ENCODE peak calls at places on chromosomes 2 and 18, in six cellular contexts. P is A549, O is K562, S is endothelial cell of umbilical vein, V is HepG2, R is GM12878. A is an unnamed sample.

GRCh38 chr18:32111706-32112105 is 20.0 kb downstream of the RNF138 start:
- DNase-seq in P (no peak), S (no peak), O (no peak), V (no peak), R (no peak), A (no peak)

GRCh38 chr2:206164261-206164862 is 4.7 kb downstream of the EEF1B2 start:
- DNase-seq in R (no peak), S (peak), V (peak), P (peak), O (no peak), A (peak)

GRCh38 chr2:21836766-21837543 is 713.2 kb downstream of the TDRD15 start:
- DNase-seq in V (no peak), R (no peak), O (no peak), S (no peak), P (no peak), A (no peak)

GRCh38 chr2:67510745-67511144 is 113.6 kb downstream of the ETAA1 start:
- DNase-seq in R (no peak), S (no peak), V (no peak), O (no peak), P (no peak), A (no peak)

GRCh38 chr18:79375441-79375840 is 20.3 kb upstream of the NFATC1 start:
- DNase-seq in S (no peak), V (no peak), P (no peak), O (no peak), R (no peak), A (no peak)

GRCh38 chr2:170369894-170370293 is 191.9 kb downstream of the MYO3B start:
- DNase-seq in R (no peak), S (peak), P (peak), V (peak), O (no peak), A (peak)

GRCh38 chr2:232537499-232537898 is 2.0 kb upstream of the CHRNG start:
- DNase-seq in O (no peak), S (no peak), V (no peak), R (no peak), P (no peak), A (no peak)

GRCh38 chr2:212912445-212913103 is 238.8 kb downstream of the IKZF2 start:
- DNase-seq in V (peak), O (no peak), P (peak), S (peak), R (no peak), A (no peak)

GRCh38 chr18:74290831-74291770 is 662 bp downstream of the CYB5A start:
- DNase-seq in R (no peak), S (no peak), P (no peak), V (peak), O (no peak), A (peak)

GRCh38 chr2:68747413-68747812 is 12.8 kb downstream of the ARHGAP25 start:
- DNase-seq in P (no peak), R (no peak), S (no peak), V (no peak), O (no peak), A (no peak)

GRCh38 chr18:39647627-39648502 is 2082.3 kb upstream of the CELF4 start:
- DNase-seq in O (no peak), R (no peak), P (peak), V (no peak), S (peak), A (no peak)

GRCh38 chr2:26299488-26300092 is 46.4 kb upstream of the SELENOI start:
- DNase-seq in O (no peak), V (peak), S (peak), P (no peak), R (peak), A (peak)

GRCh38 chr2:27041708-27042107 is 8.9 kb downstream of the TMEM214 start:
- DNase-seq in V (no peak), R (no peak), S (no peak), O (no peak), P (no peak), A (no peak)

GRCh38 chr2:227402959-227403358 is 15.2 kb upstream of the SCYGR1 start:
- DNase-seq in S (no peak), P (peak), O (no peak), R (no peak), V (no peak), A (no peak)

GRCh38 chr2:8278709-8279354 is 403.0 kb upstream of the ID2 start:
- DNase-seq in P (no peak), S (no peak), O (no peak), V (no peak), R (no peak), A (no peak)

GRCh38 chr2:2229898-2230817 is 100.9 kb downstream of the MYT1L start:
- DNase-seq in P (peak), S (no peak), V (no peak), R (no peak), O (no peak), A (peak)

GRCh38 chr18:79791141-79791972 is 6.4 kb upstream of the KCNG2 start:
- DNase-seq in R (no peak), P (peak), O (no peak), S (no peak), V (peak), A (peak)

GRCh38 chr2:168632733-168633132 is 169.7 kb upstream of the NOSTRIN start:
- DNase-seq in O (peak), P (no peak), S (peak), V (no peak), R (no peak), A (no peak)

GRCh38 chr2:11430729-11431128 is 35.2 kb downstream of the E2F6 start:
- DNase-seq in P (no peak), S (no peak), O (no peak), R (no peak), V (no peak), A (no peak)

GRCh38 chr18:56647071-56647470 is 4.1 kb upstream of the WDR7 start:
- DNase-seq in P (no peak), V (no peak), O (no peak), R (no peak), S (no peak), A (no peak)

GRCh38 chr18:58194028-58194427 is 150.0 kb downstream of the NEDD4L start:
- DNase-seq in R (no peak), S (peak), V (no peak), P (no peak), O (peak), A (no peak)

GRCh38 chr2:217636578-217637267 is 366.1 kb downstream of the TNS1 start:
- DNase-seq in R (no peak), V (no peak), P (no peak), O (no peak), S (no peak), A (no peak)

GRCh38 chr18:46264255-46264654 is 160.1 kb downstream of the HAUS1 start:
- DNase-seq in R (no peak), P (peak), S (peak), O (no peak), V (peak), A (no peak)

GRCh38 chr2:237438082-237438925 is 24.3 kb upstream of the COL6A3 start:
- DNase-seq in O (no peak), S (no peak), V (no peak), R (no peak), P (no peak), A (no peak)

GRCh38 chr2:237440819-237441281 is 26.9 kb upstream of the COL6A3 start:
- DNase-seq in R (no peak), O (no peak), P (no peak), S (no peak), V (no peak), A (no peak)

GRCh38 chr2:237444026-237444425 is 30.1 kb upstream of the COL6A3 start:
- DNase-seq in O (no peak), P (no peak), S (no peak), V (no peak), R (no peak), A (no peak)

GRCh38 chr2:237437566-237437965 is 23.6 kb upstream of the COL6A3 start:
- DNase-seq in V (no peak), O (no peak), R (no peak), S (no peak), P (no peak), A (no peak)

DNA sequence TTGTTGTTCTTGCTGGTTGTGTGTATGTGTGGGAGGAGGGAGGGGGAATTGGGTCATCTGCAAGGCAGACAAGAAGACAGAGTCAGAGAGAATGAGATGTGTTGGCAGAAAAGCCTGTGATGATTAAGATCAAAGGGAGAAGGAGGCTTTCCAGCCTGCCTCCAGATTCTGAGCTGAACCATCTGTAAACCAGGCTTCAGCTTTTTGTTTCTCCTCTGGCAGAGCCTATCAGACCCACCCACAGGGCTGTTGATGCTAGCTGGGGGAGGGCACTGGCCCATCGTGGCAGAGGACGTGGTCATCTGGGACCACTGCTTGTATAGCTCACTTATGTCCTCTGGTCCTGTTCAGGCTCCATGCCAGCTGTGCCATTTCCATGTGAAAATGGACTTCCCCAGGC is 27.6 kb upstream of the COL6A3 start:
- DNase-seq in P (no peak), R (no peak), V (no peak), O (no peak), S (no peak), A (no peak)
- TF ChIP-seq MAX in P (no peak), R (no peak), V (no peak), O (no peak), S (no peak), A (no peak)

DNA sequence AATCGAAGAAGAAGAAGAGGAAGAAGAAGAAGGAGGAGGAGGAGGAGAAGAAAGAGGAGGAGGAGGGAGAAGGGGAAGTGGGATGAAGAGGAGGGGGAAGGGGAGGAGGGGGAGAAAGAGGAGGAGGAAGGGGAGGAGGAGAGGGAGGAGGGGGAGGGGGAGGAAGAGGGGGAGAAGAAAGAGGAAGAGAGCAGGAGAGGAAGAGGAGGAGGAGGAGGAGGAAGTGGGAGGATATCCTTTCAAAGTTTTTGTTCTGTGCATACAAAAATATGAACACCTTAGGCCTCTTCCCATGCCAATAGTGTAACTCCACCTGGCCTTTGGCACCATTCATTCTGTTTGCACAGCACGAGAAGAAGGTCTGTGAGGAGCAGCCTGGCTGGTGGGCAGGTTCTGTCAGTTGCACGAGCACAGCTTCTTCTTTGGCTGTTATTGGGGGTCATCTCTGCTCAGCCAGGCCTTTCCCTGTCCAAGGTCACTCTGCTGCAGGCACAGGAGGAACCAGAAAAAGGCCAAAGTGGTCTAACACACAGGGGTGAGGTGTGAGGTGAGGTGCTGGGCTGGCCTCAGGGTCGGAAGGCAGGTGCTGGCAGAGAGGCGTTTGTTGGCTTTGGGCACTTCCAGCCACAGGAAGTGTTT is 25.8 kb upstream of the PLB1 start:
- DNase-seq in P (no peak), O (no peak), R (no peak), S (no peak), V (no peak), A (peak)
- TF ChIP-seq MYC in P (no peak), O (no peak), R (no peak), S (no peak), V (no peak), A (no peak)

GRCh38 chr2:19819097-19820065 is 82.4 kb downstream of the TTC32 start:
- DNase-seq in P (peak), R (no peak), V (no peak), O (no peak), S (no peak), A (no peak)

GRCh38 chr2:19823507-19823906 is 78.3 kb downstream of the TTC32 start:
- DNase-seq in R (no peak), O (no peak), S (no peak), V (no peak), P (no peak), A (no peak)

GRCh38 chr2:19818543-19818942 is 83.2 kb downstream of the TTC32 start:
- DNase-seq in S (no peak), P (no peak), R (no peak), O (no peak), V (no peak), A (no peak)

GRCh38 chr2:19815746-19816145 is 86.0 kb downstream of the TTC32 start:
- DNase-seq in R (no peak), S (no peak), P (no peak), O (no peak), V (no peak), A (no peak)

GRCh38 chr2:19818039-19818438 is 83.7 kb downstream of the TTC32 start:
- DNase-seq in O (no peak), V (no peak), R (no peak), P (no peak), S (no peak), A (no peak)
- H3K4me3 ChIP-seq in O (no peak), V (no peak), R (no peak), P (no peak), S (no peak), A (no peak)

GRCh38 chr2:3449106-3449505 is 69.6 kb downstream of the TRAPPC12 start:
- DNase-seq in S (no peak), O (no peak), R (no peak), P (no peak), V (no peak), A (no peak)

GRCh38 chr2:3451926-3452671 is 67.2 kb downstream of the ADI1 start:
- DNase-seq in P (no peak), R (no peak), V (no peak), O (no peak), S (no peak), A (peak)

GRCh38 chr2:3449936-3450335 is 69.4 kb downstream of the ADI1 start:
- DNase-seq in O (no peak), P (no peak), S (no peak), R (no peak), V (no peak), A (no peak)

GRCh38 chr2:3447789-3448317 is 68.4 kb downstream of the TRAPPC12 start:
- DNase-seq in V (no peak), P (no peak), O (no peak), S (peak), R (no peak), A (no peak)

DNA sequence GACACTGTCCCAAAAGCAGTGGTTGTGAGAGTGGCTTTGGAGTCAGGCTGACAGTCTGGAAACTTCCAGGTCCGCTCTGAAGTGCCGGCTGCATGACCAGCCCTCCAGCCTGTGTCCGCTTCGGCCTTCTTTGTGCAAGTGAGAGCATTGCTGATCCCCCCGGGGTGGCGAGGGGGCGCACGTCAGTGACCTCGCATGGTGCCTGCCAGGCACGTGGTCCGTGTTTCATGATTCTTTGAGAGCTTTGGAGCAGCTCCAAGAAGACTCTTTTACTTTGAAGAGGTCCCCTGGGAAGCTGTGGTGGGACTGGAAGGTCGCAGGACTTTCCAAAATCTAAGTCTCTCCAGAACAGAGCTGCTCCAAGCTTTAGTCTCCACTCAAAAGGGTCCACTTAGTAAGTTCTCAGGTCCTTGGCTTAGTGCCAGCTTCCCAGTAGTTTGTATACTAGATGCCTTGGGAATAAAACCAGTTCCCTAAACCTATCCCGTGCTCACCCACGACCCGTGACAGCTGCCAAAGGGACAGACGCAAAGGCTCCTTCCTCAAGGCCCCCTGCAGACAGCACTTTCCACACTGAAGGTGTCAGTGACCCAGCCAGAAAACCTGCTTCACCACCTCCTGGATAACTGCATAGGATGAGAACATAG is 68.8 kb downstream of the ADI1 start:
- DNase-seq in P (no peak), O (no peak), R (no peak), V (no peak), S (no peak), A (no peak)
- TF ChIP-seq MAX in P (no peak), O (no peak), R (no peak), V (no peak), S (no peak), A (no peak)

GRCh38 chr2:184520441-184520840 is 77.9 kb upstream of the ZNF804A start:
- DNase-seq in O (no peak), V (no peak), P (no peak), R (no peak), S (no peak), A (no peak)
- TF ChIP-seq MYC in O (no peak), V (no peak), P (no peak), R (no peak), S (no peak), A (no peak)

A was measured in NB4.